ENCODE peak calls at places on chromosome 1, in seven cellular contexts. C, N, R, I, E, V and U are unnamed samples.

GRCh38 chr1:31483012-31483946 is 70.3 kb downstream of the SERINC2 start:
- DNase-seq in C (peak), N (peak), R (no peak), I (peak), E (no peak), V (no peak), U (no peak)

GRCh38 chr1:172882385-172882784 is 168.4 kb downstream of the TNFSF18 start:
- DNase-seq in C (no peak), N (peak), R (no peak), I (no peak), E (no peak), V (no peak), U (no peak)

GRCh38 chr1:169360415-169360814 is 7.2 kb downstream of the NME7 start:
- DNase-seq in C (no peak), N (no peak), R (no peak), I (peak), E (no peak), V (peak), U (no peak)

GRCh38 chr1:16166117-16166516 is 10.2 kb upstream of the EPHA2 start:
- DNase-seq in C (no peak), N (no peak), R (no peak), I (no peak), E (no peak), V (no peak), U (no peak)

GRCh38 chr1:206961668-206962067 is 8.6 kb downstream of the FCAMR start:
- DNase-seq in C (no peak), N (no peak), R (no peak), I (no peak), E (no peak), V (no peak), U (no peak)

GRCh38 chr1:154869351-154870116 is 547 bp downstream of the KCNN3 start:
- DNase-seq in C (peak), N (no peak), R (no peak), I (peak), E (no peak), V (no peak), U (no peak)

GRCh38 chr1:245298781-245299180 is 144.0 kb downstream of the KIF26B start:
- DNase-seq in C (no peak), N (no peak), R (no peak), I (no peak), E (no peak), V (no peak), U (no peak)

GRCh38 chr1:56703747-56704146 is 58.6 kb downstream of the PRKAA2 start:
- DNase-seq in C (no peak), N (no peak), R (no peak), I (no peak), E (no peak), V (no peak), U (no peak)

GRCh38 chr1:30305519-30305918 is 417.9 kb downstream of the MATN1 start:
- DNase-seq in C (no peak), N (no peak), R (no peak), I (no peak), E (peak), V (no peak), U (no peak)

GRCh38 chr1:233704125-233704881 is 90.4 kb downstream of the KCNK1 start:
- DNase-seq in C (no peak), N (no peak), R (no peak), I (no peak), E (no peak), V (no peak), U (no peak)
- H3K23ac ChIP-seq in C (no peak), N (no peak), R (no peak), I (no peak), E (no peak), V (no peak), U (no peak)

DNA sequence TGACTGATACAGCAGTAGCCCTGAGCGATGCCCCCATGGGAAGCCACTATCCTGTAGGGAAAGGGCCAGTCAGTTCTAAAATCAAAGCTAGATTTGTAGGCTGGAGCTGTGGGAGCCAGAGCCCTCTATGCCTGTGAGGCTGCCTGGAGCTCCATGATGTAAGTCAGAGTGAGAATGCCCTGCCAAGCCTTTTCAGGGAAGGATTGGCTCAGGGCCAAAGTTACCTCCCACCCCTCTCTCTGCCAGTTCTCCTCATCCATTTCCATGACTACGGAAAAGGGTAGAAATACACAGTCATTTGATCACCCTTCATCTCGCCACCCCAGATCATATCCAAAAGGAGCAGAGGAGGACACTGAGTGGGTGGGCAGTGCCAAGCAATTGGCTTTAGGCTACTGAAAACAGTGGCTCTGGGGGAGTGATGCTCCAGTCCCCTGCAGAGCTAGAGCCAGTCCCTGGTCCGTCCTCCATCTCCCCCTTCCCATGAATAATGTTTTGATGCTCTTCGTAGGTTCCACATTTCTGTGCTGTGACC is 59.5 kb upstream of the KCNA3 start:
- DNase-seq in C (no peak), N (no peak), R (no peak), I (no peak), E (no peak), V (no peak), U (no peak)
- H3K18ac ChIP-seq in C (no peak), N (no peak), R (no peak), I (no peak), E (no peak), V (no peak), U (no peak)

GRCh38 chr1:196405839-196406238 is 202.4 kb downstream of the KCNT2 start:
- DNase-seq in C (no peak), N (no peak), R (no peak), I (no peak), E (no peak), V (no peak), U (no peak)

GRCh38 chr1:196399713-196400112 is 208.5 kb downstream of the KCNT2 start:
- DNase-seq in C (no peak), N (no peak), R (no peak), I (no peak), E (no peak), V (no peak), U (no peak)

GRCh38 chr1:196403803-196404690 is 204.2 kb downstream of the KCNT2 start:
- DNase-seq in C (no peak), N (peak), R (no peak), I (no peak), E (no peak), V (peak), U (no peak)

GRCh38 chr1:196401454-196401838 is 206.8 kb downstream of the KCNT2 start:
- DNase-seq in C (no peak), N (no peak), R (no peak), I (no peak), E (no peak), V (no peak), U (no peak)

DNA sequence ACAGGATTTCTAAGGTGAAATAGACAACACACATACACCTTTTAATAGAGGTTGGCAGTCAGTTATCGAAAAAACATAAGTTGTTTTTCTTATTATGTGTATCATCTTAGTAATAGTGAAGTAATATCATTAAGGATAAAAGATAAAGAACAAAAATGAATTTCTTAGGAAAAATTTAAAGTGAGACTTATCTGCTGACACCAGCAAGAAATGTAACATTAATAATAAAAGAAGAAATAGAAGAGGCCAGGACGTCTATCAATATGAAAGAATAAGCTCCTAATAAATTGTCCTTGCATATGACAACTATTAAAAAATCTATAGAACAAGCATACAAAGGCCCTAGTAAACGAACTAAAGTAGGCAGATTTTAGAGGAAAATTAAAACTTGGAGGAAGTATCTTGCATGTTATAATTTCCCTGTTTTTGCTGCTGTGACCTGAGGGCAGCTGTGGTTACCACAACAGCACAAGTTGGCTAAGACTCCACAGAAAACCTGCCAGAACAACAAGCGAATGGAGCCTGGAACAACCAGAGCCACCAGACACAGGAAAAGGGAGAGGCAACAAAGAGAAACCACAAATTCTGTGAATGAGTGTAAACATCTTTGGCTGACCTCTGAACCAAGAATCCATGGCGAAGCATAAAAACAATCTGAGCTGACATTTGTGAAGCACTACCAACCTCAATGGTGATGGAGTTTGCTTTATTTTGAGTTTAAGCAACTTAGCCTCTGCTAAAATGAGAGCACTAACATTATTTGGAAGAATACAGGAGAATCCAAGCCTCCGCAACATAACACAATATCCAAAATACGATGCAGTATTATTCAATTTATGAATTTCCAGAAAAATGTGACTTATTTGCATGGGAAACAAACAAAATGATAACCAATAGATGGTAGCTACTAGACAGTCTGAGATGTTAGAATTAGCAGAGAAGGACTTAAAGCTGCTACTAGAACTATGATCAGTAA is 207.5 kb downstream of the KCNT2 start:
- DNase-seq in C (peak), N (no peak), R (no peak), I (peak), E (no peak), V (peak), U (no peak)
- H3K4me2 ChIP-seq in C (peak), N (no peak), R (no peak), I (no peak), E (no peak), V (no peak), U (no peak)

GRCh38 chr1:59138402-59138801 is 158.5 kb upstream of the FGGY start:
- DNase-seq in C (no peak), N (no peak), R (no peak), I (no peak), E (no peak), V (no peak), U (no peak)

GRCh38 chr1:59137968-59138367 is 158.9 kb upstream of the FGGY start:
- DNase-seq in C (no peak), N (no peak), R (no peak), I (no peak), E (no peak), V (no peak), U (no peak)

GRCh38 chr1:59136541-59137335 is 160.2 kb upstream of the FGGY start:
- DNase-seq in C (no peak), N (peak), R (no peak), I (no peak), E (no peak), V (no peak), U (no peak)

GRCh38 chr1:59133997-59134396 is 162.9 kb upstream of the FGGY start:
- DNase-seq in C (no peak), N (no peak), R (no peak), I (no peak), E (no peak), V (no peak), U (no peak)

GRCh38 chr1:59135761-59136255 is 161.1 kb upstream of the FGGY start:
- DNase-seq in C (no peak), N (no peak), R (no peak), I (no peak), E (no peak), V (no peak), U (no peak)
- H3K23ac ChIP-seq in C (no peak), N (no peak), R (no peak), I (no peak), E (no peak), V (no peak), U (no peak)

GRCh38 chr1:70465911-70466310 is 54.8 kb downstream of the CTH start:
- DNase-seq in C (no peak), N (no peak), R (no peak), I (no peak), E (no peak), V (no peak), U (no peak)
- H3K18ac ChIP-seq in C (no peak), N (no peak), R (no peak), I (no peak), E (no peak), V (no peak), U (no peak)

GRCh38 chr1:156484480-156485058 is 16.0 kb downstream of the MEF2D start:
- DNase-seq in C (no peak), N (no peak), R (no peak), I (no peak), E (no peak), V (no peak), U (no peak)

GRCh38 chr1:156487862-156488261 is 12.7 kb downstream of the MEF2D start:
- DNase-seq in C (no peak), N (no peak), R (no peak), I (no peak), E (no peak), V (no peak), U (no peak)

GRCh38 chr1:156488566-156489165 is 11.9 kb downstream of the MEF2D start:
- DNase-seq in C (no peak), N (peak), R (no peak), I (no peak), E (no peak), V (peak), U (no peak)

GRCh38 chr1:156485984-156486383 is 14.6 kb downstream of the MEF2D start:
- DNase-seq in C (no peak), N (no peak), R (no peak), I (no peak), E (no peak), V (no peak), U (no peak)

DNA sequence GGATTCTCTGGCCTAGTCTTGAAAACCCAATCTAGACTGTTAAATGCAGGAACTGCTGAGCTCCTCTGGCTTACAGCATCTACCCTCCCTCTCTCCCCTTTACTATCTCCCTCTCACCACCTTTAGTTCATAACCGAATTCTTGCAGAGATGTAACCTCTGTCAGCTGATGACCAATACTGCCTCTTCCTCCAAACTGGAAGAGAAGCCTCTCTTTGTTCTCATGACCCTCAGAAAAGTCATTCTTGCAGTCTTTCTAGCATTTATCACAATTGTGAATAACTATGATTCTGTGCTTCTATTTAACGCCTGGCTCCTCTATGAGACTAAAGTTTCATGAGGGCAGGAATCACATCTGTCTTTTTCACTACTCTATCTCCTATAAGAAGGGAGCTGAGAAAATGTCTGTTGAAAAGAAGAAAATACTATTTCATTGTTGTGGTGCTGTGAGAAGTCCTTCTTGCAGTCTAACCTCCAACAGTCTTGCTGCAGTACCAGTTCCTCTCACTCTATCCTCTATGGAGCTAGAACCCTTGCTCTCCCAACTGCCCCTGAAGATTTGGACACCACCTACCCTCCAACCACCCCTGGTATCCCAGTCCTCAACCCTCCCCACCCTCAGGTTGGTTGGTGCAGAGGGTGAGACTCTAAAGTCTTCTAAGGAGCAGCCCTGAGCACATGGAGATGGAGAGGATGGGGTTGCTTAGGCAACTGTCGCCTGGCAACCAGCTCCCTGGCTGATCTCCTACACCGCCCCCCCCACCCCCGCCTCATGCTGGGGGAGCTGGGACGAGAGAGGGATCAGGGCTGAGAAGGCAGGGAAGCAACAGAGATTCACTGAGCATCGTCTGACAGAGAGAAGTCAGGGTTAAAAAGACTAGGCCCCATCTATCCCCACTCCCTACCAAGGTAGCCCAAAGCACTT is 13.9 kb downstream of the MEF2D start:
- DNase-seq in C (no peak), N (no peak), R (no peak), I (no peak), E (no peak), V (no peak), U (no peak)
- H3K4me2 ChIP-seq in C (no peak), N (no peak), R (no peak), I (no peak), E (no peak), V (no peak), U (no peak)